ENCODE peak calls at places on chromosomes 12 and 14, in seven cellular contexts. P is lower leg skin; Y is astrocyte of the spinal cord; J is HS-5; X is GDM1; U is kidney tubule cell; N is effector memory CD8-positive, alpha-beta T cell. F is an unnamed sample.

GRCh38 chr14:78327426-78328210 is 157.4 kb downstream of the NRXN3 start:
- DNase-seq in U (no peak), P (no peak), X (no peak), J (no peak), Y (no peak), N (no peak), F (no peak)

GRCh38 chr12:116189692-116190091 is 87.8 kb downstream of the MED13L start:
- DNase-seq in N (no peak), U (no peak), X (no peak), Y (no peak), J (no peak), P (no peak), F (no peak)

GRCh38 chr14:63164108-63164683 is 40.0 kb upstream of the RHOJ start:
- DNase-seq in P (peak; percentile 34), U (no peak), X (no peak), Y (no peak), J (no peak), N (no peak), F (no peak)

GRCh38 chr12:21940972-21941521 is at the start of gene ABCC9:
- DNase-seq in P (peak; percentile 89), X (no peak), J (no peak), Y (no peak), U (peak; percentile 7), N (no peak), F (peak; percentile 4)

GRCh38 chr12:46269429-46270241 is 792 bp upstream of the SLC38A1 start:
- DNase-seq in J (no peak), U (peak; percentile 90), P (peak; percentile 86), Y (no peak), X (peak; percentile 47), N (peak; percentile 52), F (peak; percentile 65)

GRCh38 chr12:26651566-26652188 is 181.3 kb downstream of the ITPR2 start:
- DNase-seq in X (peak; percentile 19), P (no peak), Y (peak; percentile 81), J (peak; percentile 53), N (peak; percentile 41), U (peak; percentile 80), F (peak; percentile 69)

GRCh38 chr12:29242921-29243431 is 93.9 kb downstream of the FAR2 start:
- DNase-seq in J (no peak), N (no peak), Y (no peak), U (no peak), X (peak; percentile 79), P (no peak), F (no peak)

GRCh38 chr12:10957741-10958140 is 18.7 kb upstream of the TAS2R14 start:
- DNase-seq in P (no peak), U (no peak), N (no peak), J (no peak), Y (peak; percentile 33), X (no peak), F (no peak)

GRCh38 chr14:60079723-60080122 is 12.0 kb upstream of the PCNX4 start:
- DNase-seq in N (no peak), Y (no peak), X (no peak), J (no peak), P (no peak), U (no peak), F (no peak)

GRCh38 chr14:104978774-104979691 is 859 bp upstream of the AHNAK2 start:
- DNase-seq in U (no peak), P (no peak), N (no peak), X (no peak), J (no peak), Y (no peak), F (no peak)

GRCh38 chr12:108248011-108248410 is 91.1 kb downstream of the CMKLR1 start:
- DNase-seq in J (no peak), Y (no peak), X (no peak), N (no peak), U (no peak), P (no peak), F (no peak)

GRCh38 chr14:35032562-35032961 is 13.5 kb upstream of the FAM177A1 start:
- DNase-seq in Y (no peak), J (no peak), N (no peak), P (no peak), X (no peak), U (no peak), F (no peak)

GRCh38 chr12:57772429-57773322 is at the start of gene EEF1AKMT3:
- DNase-seq in J (peak; percentile 48), P (peak; percentile 94), N (no peak), X (no peak), U (peak; percentile 66), Y (no peak), F (peak; percentile 64)

GRCh38 chr12:107622005-107622404 is 63.6 kb upstream of the PWP1 start:
- DNase-seq in Y (peak; percentile 12), J (no peak), U (peak; percentile 44), X (no peak), P (no peak), N (no peak), F (peak; percentile 12)

GRCh38 chr12:5479761-5480160 is 47.9 kb downstream of the NTF3 start:
- DNase-seq in Y (no peak), X (no peak), P (no peak), N (no peak), J (no peak), U (no peak), F (no peak)

GRCh38 chr12:92304335-92305066 is 158.9 kb upstream of the BTG1 start:
- DNase-seq in P (no peak), J (no peak), X (no peak), Y (peak; percentile 17), N (no peak), U (no peak), F (no peak)

GRCh38 chr12:92558806-92559205 is 144.0 kb upstream of the PLEKHG7 start:
- DNase-seq in Y (no peak), J (no peak), P (no peak), U (peak; percentile 79), X (no peak), N (no peak), F (peak; percentile 44)

GRCh38 chr12:117622087-117622486 is 260.7 kb upstream of the NOS1 start:
- DNase-seq in Y (no peak), U (no peak), P (no peak), N (no peak), J (no peak), X (no peak), F (no peak)

GRCh38 chr14:70045715-70046535 is 142.8 kb downstream of the SLC8A3 start:
- DNase-seq in U (peak; percentile 81), P (peak; percentile 83), J (no peak), Y (peak; percentile 40), N (no peak), X (no peak), F (peak; percentile 79)

GRCh38 chr14:95394981-95395737 is 75.5 kb upstream of the CLMN start:
- DNase-seq in P (peak; percentile 77), N (no peak), Y (no peak), J (no peak), U (no peak), X (no peak), F (peak; percentile 41)

GRCh38 chr14:100533647-100534485 is 53.4 kb downstream of the BEGAIN start:
- DNase-seq in U (no peak), J (no peak), Y (no peak), N (no peak), X (no peak), P (peak; percentile 85), F (no peak)

GRCh38 chr12:115897718-115898117 is 379.8 kb downstream of the MED13L start:
- DNase-seq in J (no peak), P (peak; percentile 31), X (no peak), U (no peak), N (no peak), Y (peak; percentile 10), F (no peak)

GRCh38 chr14:97178781-97179180 is 381.6 kb downstream of the VRK1 start:
- DNase-seq in N (no peak), U (peak; percentile 40), J (no peak), X (no peak), P (no peak), Y (no peak), F (no peak)

GRCh38 chr12:111446044-111446581 is 40.4 kb downstream of the SH2B3 start:
- DNase-seq in U (peak; percentile 62), P (peak; percentile 86), X (no peak), N (no peak), J (no peak), Y (no peak), F (no peak)

GRCh38 chr14:65348137-65348536 is 64.4 kb upstream of the FUT8 start:
- DNase-seq in J (no peak), Y (no peak), U (no peak), N (no peak), P (no peak), X (no peak), F (no peak)

F was measured in epithelial cell of esophagus.